ENCODE peak calls at places on chromosome 1, in four cellular contexts. One of them, this sample, is unnamed.

GRCh38 chr1:182709225-182709764 is 24.9 kb upstream of the RGS8 start:
- DNase-seq in spleen: no peak
- DNase-seq in astrocyte of the cerebellum: no peak
- DNase-seq in upper lobe of left lung: no peak
- DNase-seq in this sample: no peak

GRCh38 chr1:98693385-98693784 is 31.9 kb downstream of the SNX7 start:
- DNase-seq in spleen: no peak
- DNase-seq in astrocyte of the cerebellum: no peak
- DNase-seq in upper lobe of left lung: no peak
- DNase-seq in this sample: no peak

GRCh38 chr1:70487910-70488665 is 77.0 kb downstream of the CTH start:
- DNase-seq in spleen: no peak
- DNase-seq in astrocyte of the cerebellum: no peak
- DNase-seq in upper lobe of left lung: no peak
- DNase-seq in this sample: peak

GRCh38 chr1:243725075-243725474 is 125.0 kb downstream of the AKT3 start:
- DNase-seq in spleen: no peak
- DNase-seq in astrocyte of the cerebellum: no peak
- DNase-seq in upper lobe of left lung: no peak
- DNase-seq in this sample: no peak

GRCh38 chr1:216535751-216536150 is 112.5 kb upstream of the USH2A start:
- DNase-seq in spleen: no peak
- DNase-seq in astrocyte of the cerebellum: no peak
- DNase-seq in upper lobe of left lung: no peak
- DNase-seq in this sample: no peak

GRCh38 chr1:45512641-45513054 is 9.0 kb downstream of the PRDX1 start:
- DNase-seq in spleen: no peak
- DNase-seq in astrocyte of the cerebellum: no peak
- DNase-seq in upper lobe of left lung: peak
- DNase-seq in this sample: peak

GRCh38 chr1:62462370-62462769 is 25.5 kb downstream of the USP1 start:
- DNase-seq in spleen: no peak
- DNase-seq in astrocyte of the cerebellum: no peak
- DNase-seq in upper lobe of left lung: no peak
- DNase-seq in this sample: peak

GRCh38 chr1:83857108-83857507 is 141.8 kb downstream of the TTLL7 start:
- DNase-seq in spleen: no peak
- DNase-seq in astrocyte of the cerebellum: peak
- DNase-seq in upper lobe of left lung: no peak
- DNase-seq in this sample: peak

GRCh38 chr1:111510003-111510380 is 6.6 kb upstream of the ADORA3 start:
- DNase-seq in spleen: no peak
- DNase-seq in astrocyte of the cerebellum: no peak
- DNase-seq in upper lobe of left lung: no peak
- DNase-seq in this sample: no peak

GRCh38 chr1:46246548-46247432 is 773 bp upstream of the RAD54L start:
- DNase-seq in spleen: peak
- DNase-seq in astrocyte of the cerebellum: peak
- DNase-seq in upper lobe of left lung: peak
- DNase-seq in this sample: no peak

GRCh38 chr1:113142791-113143190 is 69.8 kb downstream of the LRIG2 start:
- DNase-seq in spleen: no peak
- DNase-seq in astrocyte of the cerebellum: peak
- DNase-seq in upper lobe of left lung: no peak
- DNase-seq in this sample: peak

GRCh38 chr1:235083589-235084323 is 44.9 kb downstream of the TOMM20 start:
- DNase-seq in spleen: peak
- DNase-seq in astrocyte of the cerebellum: peak
- DNase-seq in upper lobe of left lung: peak
- DNase-seq in this sample: peak

GRCh38 chr1:85244271-85245053 is 15.0 kb downstream of the C1orf52 start:
- DNase-seq in spleen: no peak
- DNase-seq in astrocyte of the cerebellum: no peak
- DNase-seq in upper lobe of left lung: no peak
- DNase-seq in this sample: no peak

GRCh38 chr1:21936366-21937031 is 611 bp downstream of the HSPG2 start:
- DNase-seq in spleen: peak
- DNase-seq in astrocyte of the cerebellum: no peak
- DNase-seq in upper lobe of left lung: no peak
- DNase-seq in this sample: no peak

GRCh38 chr1:163422738-163423404 is 101.1 kb downstream of the NUF2 start:
- DNase-seq in spleen: no peak
- DNase-seq in astrocyte of the cerebellum: no peak
- DNase-seq in upper lobe of left lung: no peak
- DNase-seq in this sample: no peak

GRCh38 chr1:31750858-31751638 is 13.1 kb downstream of the ADGRB2 start:
- DNase-seq in spleen: peak
- DNase-seq in astrocyte of the cerebellum: peak
- DNase-seq in upper lobe of left lung: no peak
- DNase-seq in this sample: peak

GRCh38 chr1:204345425-204345824 is 14.3 kb downstream of the PLEKHA6 start:
- DNase-seq in spleen: peak
- DNase-seq in astrocyte of the cerebellum: no peak
- DNase-seq in upper lobe of left lung: no peak
- DNase-seq in this sample: no peak

GRCh38 chr1:94351441-94351840 is 66.7 kb upstream of the ABCD3 start:
- DNase-seq in spleen: no peak
- DNase-seq in astrocyte of the cerebellum: no peak
- DNase-seq in upper lobe of left lung: no peak
- DNase-seq in this sample: no peak

GRCh38 chr1:94355485-94355980 is 62.7 kb upstream of the ABCD3 start:
- DNase-seq in spleen: no peak
- DNase-seq in astrocyte of the cerebellum: no peak
- DNase-seq in upper lobe of left lung: no peak
- DNase-seq in this sample: no peak

GRCh38 chr1:94345148-94345721 is 73.0 kb upstream of the ABCD3 start:
- DNase-seq in spleen: no peak
- DNase-seq in astrocyte of the cerebellum: no peak
- DNase-seq in upper lobe of left lung: no peak
- DNase-seq in this sample: no peak

GRCh38 chr1:94350350-94350924 is 67.8 kb upstream of the ABCD3 start:
- DNase-seq in spleen: no peak
- DNase-seq in astrocyte of the cerebellum: no peak
- DNase-seq in upper lobe of left lung: no peak
- DNase-seq in this sample: no peak

DNA sequence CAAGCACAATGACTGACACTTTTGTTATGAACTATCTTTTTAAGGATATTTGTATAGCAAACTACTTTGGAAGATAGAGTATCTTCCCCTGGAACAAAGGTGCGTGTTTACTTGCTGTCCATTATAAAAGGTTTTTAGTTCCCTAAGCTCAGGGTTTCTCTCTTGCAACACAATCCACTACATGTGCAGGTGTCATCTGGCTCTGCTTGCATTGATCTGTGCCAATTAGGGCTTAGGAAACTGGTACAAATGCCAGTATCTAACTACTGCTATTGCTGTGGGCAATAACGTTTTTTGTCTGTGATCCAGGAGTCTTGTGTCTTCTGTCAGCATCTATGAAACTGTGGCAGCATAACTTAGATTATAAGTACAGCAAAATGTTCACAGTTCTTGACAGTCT is 68.3 kb upstream of the ABCD3 start:
- DNase-seq in spleen: no peak
- DNase-seq in astrocyte of the cerebellum: no peak
- DNase-seq in upper lobe of left lung: no peak
- DNase-seq in this sample: no peak
- H3K4me3 ChIP-seq in spleen: no peak
- H3K4me3 ChIP-seq in astrocyte of the cerebellum: no peak
- H3K4me3 ChIP-seq in upper lobe of left lung: no peak
- H3K4me3 ChIP-seq in this sample: no peak

GRCh38 chr1:2801535-2802291 is at the start of gene TTC34:
- DNase-seq in spleen: peak
- DNase-seq in astrocyte of the cerebellum: no peak
- DNase-seq in upper lobe of left lung: no peak
- DNase-seq in this sample: no peak
- TF ChIP-seq CTCF in spleen: peak
- TF ChIP-seq CTCF in astrocyte of the cerebellum: no peak
- TF ChIP-seq CTCF in upper lobe of left lung: peak
- TF ChIP-seq CTCF in this sample: no peak

GRCh38 chr1:19368964-19369363 is 56.8 kb downstream of the SLC66A1 start:
- DNase-seq in spleen: no peak
- DNase-seq in astrocyte of the cerebellum: no peak
- DNase-seq in upper lobe of left lung: no peak
- DNase-seq in this sample: no peak
- H3K4me3 ChIP-seq in spleen: no peak
- H3K4me3 ChIP-seq in astrocyte of the cerebellum: no peak
- H3K4me3 ChIP-seq in upper lobe of left lung: no peak
- H3K4me3 ChIP-seq in this sample: no peak

DNA sequence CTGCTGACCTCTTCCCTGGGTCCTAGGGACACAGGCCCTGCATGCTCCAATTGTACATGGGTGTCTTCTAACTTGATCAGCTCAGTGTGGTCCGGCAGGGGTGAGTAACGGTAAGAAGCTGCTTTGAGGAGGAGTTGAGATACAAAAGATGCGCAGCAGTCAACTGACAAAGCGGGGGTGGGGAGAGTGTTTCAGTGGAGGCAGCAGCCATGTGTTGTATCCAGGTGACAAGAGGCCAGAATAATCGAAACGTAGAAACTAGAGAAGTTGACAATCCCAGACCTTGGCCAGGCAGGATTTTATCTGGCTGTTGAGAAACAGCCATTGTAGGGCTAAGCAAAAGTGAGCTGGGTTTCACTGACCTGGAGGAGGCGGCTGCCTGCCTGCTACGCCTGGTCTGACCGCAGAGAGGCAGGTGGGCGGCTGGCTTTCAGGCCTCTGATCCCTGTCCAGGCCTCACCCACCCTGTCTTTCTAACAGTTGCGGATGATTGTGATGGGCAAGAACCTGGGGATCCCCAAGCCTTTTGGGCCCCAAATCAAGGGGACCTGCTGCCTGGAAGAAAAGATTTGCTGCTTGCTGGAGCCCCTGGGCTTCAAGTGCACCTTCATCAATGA is 28.8 kb downstream of the PADI6 start:
- DNase-seq in spleen: no peak
- DNase-seq in astrocyte of the cerebellum: no peak
- DNase-seq in upper lobe of left lung: no peak
- DNase-seq in this sample: no peak
- TF ChIP-seq CTCF in spleen: no peak
- TF ChIP-seq CTCF in astrocyte of the cerebellum: no peak
- TF ChIP-seq CTCF in upper lobe of left lung: no peak
- TF ChIP-seq CTCF in this sample: no peak